ENCODE peak calls at places on chromosomes 2 and 18, in four cellular contexts. T is neural progenitor cell, P is esophagus squamous epithelium, R is neural crest cell. X is an unnamed sample.
A peak's percentile ranks its signal among the peaks of the same experiment; 100 is the strongest.

GRCh38 chr2:72561621-72562318 is 264.1 kb downstream of the EXOC6B start:
- DNase-seq in T (no peak), P (no peak), R (no peak), X (no peak)

GRCh38 chr2:46402874-46403273 is 76.5 kb upstream of the TMEM247 start:
- DNase-seq in T (no peak), R (no peak), P (no peak), X (no peak)

GRCh38 chr18:5759169-5759568 is 136.2 kb downstream of the TMEM200C start:
- DNase-seq in T (peak; percentile 21), R (no peak), P (no peak), X (no peak)

GRCh38 chr2:184425083-184425482 is 173.2 kb upstream of the ZNF804A start:
- DNase-seq in T (no peak), P (no peak), R (no peak), X (no peak)

GRCh38 chr2:226631671-226632070 is 167.9 kb downstream of the IRS1 start:
- DNase-seq in T (no peak), P (no peak), R (no peak), X (no peak)

GRCh38 chr2:173985595-173985994 is 20.4 kb upstream of the SP3 start:
- DNase-seq in T (no peak), R (no peak), P (no peak), X (no peak)

GRCh38 chr18:27856839-27857238 is 320.1 kb downstream of the CDH2 start:
- DNase-seq in T (no peak), P (no peak), R (no peak), X (no peak)

GRCh38 chr2:229340086-229340760 is 69.1 kb upstream of the PID1 start:
- DNase-seq in R (no peak), T (no peak), P (no peak), X (no peak)

GRCh38 chr2:4358855-4359254 is 655.5 kb downstream of the DCDC2C start:
- DNase-seq in P (no peak), T (no peak), R (no peak), X (no peak)

GRCh38 chr2:61368687-61369665 is 101.9 kb downstream of the USP34 start:
- DNase-seq in R (no peak), T (no peak), P (no peak), X (no peak)

DNA sequence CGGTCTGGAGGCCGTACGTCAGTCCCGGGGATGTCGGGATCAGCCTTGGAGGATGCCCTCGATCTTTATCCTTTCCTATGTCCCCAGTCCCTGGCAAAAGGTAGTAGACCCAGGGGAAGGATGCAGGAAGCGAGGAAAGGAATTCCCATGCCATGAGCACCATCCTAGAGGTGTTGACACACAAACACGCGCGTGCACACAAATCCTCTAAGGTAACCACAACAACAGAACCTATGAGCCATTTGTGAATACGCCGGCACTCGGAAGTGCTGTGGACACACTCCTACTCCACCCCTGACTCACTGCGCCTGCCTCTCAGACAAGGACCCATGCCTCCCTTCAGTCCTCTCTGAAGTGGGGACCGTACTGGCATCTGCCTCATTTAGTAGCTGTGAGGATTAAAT is 11.3 kb upstream of the MLPH start:
- DNase-seq in T (no peak), P (no peak), R (no peak), X (no peak)
- TF ChIP-seq CTCF in T (no peak), P (no peak), R (peak; percentile 38), X (no peak)

DNA sequence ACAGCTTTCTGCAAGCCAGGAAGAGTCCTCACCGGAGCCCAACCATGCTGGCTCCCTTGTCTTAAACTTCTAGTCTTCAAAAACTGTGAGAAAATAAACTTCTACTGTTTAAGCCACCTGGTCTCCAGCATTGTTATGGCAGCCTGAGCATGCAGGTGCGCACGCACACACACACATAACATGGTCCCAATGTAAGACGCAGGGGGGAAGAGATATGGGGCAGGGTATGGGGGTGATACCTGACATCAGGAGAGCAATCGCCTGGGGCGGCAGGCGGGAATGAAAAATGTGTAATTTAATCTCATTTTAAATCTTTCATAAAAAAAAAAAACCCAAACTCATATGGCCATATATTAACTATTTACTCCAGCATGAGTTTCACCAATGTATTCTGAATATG is 18.0 kb downstream of the HJURP start:
- DNase-seq in R (no peak), T (no peak), P (no peak), X (no peak)
- TF ChIP-seq CTCF in R (no peak), T (no peak), P (no peak), X (no peak)

GRCh38 chr18:47932603-47933002 is 2.1 kb upstream of the SMAD2 start:
- DNase-seq in T (peak; percentile 33), R (no peak), P (no peak), X (no peak)
- TF ChIP-seq CTCF in T (peak; percentile 25), R (no peak), P (no peak), X (no peak)

GRCh38 chr18:32674491-32674890 is 98.3 kb downstream of the KLHL14 start:
- DNase-seq in R (no peak), P (no peak), T (peak; percentile 40), X (no peak)
- TF ChIP-seq CTCF in R (peak; percentile 40), P (no peak), T (peak; percentile 54), X (peak; percentile 19)

DNA sequence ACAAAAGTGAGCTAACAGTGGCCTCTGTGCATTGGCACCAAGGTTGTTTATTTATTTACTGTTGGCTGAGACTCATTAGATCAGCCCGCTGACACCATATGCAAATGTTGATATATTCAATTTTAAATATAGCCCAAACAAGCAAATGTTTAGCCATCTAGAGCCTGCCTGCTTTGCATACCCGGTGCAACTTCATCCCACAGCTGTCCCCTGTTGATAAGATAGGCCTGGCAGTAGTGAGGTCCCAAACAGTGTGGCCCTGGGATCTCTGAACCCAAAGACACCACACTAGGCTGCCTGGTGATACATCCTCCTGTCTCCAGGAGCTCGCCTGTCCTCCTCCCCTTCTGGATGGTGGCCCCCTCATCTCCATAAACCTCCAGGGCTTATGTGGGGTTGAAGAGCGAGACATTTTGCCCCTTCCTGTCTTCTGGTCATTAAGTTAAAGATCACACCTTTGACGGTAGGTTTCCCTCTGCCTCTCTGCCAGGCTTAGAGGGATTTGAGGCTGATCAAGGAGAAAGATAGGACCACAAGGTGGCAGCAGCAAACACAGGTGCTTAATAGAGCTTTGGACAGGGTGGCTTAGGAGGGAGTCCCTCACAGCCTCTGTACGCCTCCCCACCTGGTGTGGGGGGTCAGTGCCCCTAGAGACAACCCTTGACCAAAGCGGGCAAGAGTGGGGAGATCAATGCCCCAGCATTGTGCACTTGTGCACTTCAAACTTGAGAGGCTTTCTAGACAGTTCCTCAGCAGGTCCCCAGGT is 23.7 kb upstream of the MYO5B start:
- DNase-seq in T (peak; percentile 53), P (no peak), R (no peak), X (no peak)
- TF ChIP-seq CTCF in T (peak; percentile 61), P (no peak), R (peak; percentile 50), X (no peak)

GRCh38 chr18:53004798-53005197 is 664.8 kb downstream of the DCC start:
- DNase-seq in P (no peak), R (no peak), T (no peak), X (no peak)
- TF ChIP-seq CTCF in P (no peak), R (no peak), T (peak; percentile 22), X (no peak)

GRCh38 chr2:12170151-12170550 is 423.7 kb downstream of the LPIN1 start:
- DNase-seq in P (no peak), T (no peak), R (no peak), X (no peak)

GRCh38 chr2:12169721-12170120 is 423.3 kb downstream of the LPIN1 start:
- DNase-seq in T (peak; percentile 31), R (no peak), P (no peak), X (no peak)

GRCh38 chr2:12168354-12169059 is 422.1 kb downstream of the LPIN1 start:
- DNase-seq in T (no peak), R (no peak), P (no peak), X (no peak)

GRCh38 chr2:12169060-12169406 is 422.6 kb downstream of the LPIN1 start:
- DNase-seq in T (no peak), R (no peak), P (no peak), X (no peak)

DNA sequence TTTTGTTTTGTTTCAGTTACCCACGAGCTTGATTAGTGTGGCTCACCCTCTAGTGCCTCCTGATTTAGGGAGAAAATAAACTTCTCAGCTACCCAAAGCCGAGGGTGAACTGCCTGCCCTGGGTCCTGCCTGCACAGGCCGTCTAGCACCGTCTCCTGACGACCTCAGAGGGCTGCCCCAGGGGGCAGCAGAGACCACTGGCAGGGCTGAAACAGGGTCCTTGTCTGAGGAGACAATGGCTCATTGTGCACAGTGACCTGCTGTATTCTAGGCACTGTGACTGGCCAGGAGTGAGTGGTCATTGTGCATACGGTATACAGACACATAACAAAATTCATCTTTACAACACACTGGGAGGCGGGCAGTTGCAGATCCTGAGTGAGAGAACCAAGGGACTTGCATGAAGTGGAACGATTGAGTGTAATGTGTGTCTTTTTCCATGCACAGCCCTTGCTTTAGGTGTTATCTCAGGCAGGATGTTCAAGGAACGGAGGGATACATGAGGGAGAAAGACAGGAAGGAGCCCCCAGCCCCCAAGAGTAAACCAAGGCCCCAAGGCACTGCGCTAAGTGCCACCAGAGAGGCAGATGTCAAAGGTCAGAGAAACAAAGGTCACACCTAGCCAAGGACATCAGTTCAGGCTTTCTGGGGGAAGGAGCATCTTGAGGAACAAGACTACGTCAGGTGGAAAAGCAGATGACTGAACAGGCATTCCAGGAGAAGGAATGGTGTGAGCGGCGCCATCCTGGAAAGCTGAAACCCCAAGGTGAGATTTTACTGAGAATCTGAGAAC is 421.3 kb downstream of the LPIN1 start:
- DNase-seq in T (peak; percentile 78), P (no peak), R (peak; percentile 65), X (no peak)
- TF ChIP-seq CTCF in T (peak; percentile 60), P (no peak), R (no peak), X (no peak)

GRCh38 chr2:49616800-49617199 is 462.5 kb upstream of the FSHR start:
- DNase-seq in T (peak; percentile 61), R (no peak), P (no peak), X (no peak)
- TF ChIP-seq CTCF in T (peak; percentile 77), R (peak; percentile 74), P (no peak), X (peak; percentile 26)

GRCh38 chr2:161160226-161161073 is at the start of gene TANK:
- DNase-seq in R (peak; percentile 77), T (peak; percentile 93), P (peak; percentile 87), X (peak; percentile 92)
- TF ChIP-seq CTCF in R (no peak), T (peak; percentile 3), P (no peak), X (no peak)

GRCh38 chr2:148569221-148569620 is 75.3 kb upstream of the EPC2 start:
- DNase-seq in T (no peak), P (no peak), R (no peak), X (peak; percentile 70)

GRCh38 chr2:148567716-148568115 is 76.8 kb upstream of the EPC2 start:
- DNase-seq in T (no peak), R (no peak), P (no peak), X (peak; percentile 13)

GRCh38 chr2:148561389-148561788 is 83.2 kb upstream of the EPC2 start:
- DNase-seq in R (no peak), P (no peak), T (peak; percentile 34), X (no peak)

GRCh38 chr2:148568597-148568996 is 76.0 kb upstream of the EPC2 start:
- DNase-seq in T (no peak), R (no peak), P (no peak), X (peak; percentile 74)

GRCh38 chr2:148565272-148565894 is 79.2 kb upstream of the EPC2 start:
- DNase-seq in T (peak; percentile 30), P (no peak), R (no peak), X (peak; percentile 23)
- TF ChIP-seq CTCF in T (peak; percentile 45), P (no peak), R (no peak), X (peak; percentile 37)